ENCODE peak calls at places on chromosomes 2 and 18, in six cellular contexts. One of them, this sample, is unnamed.

GRCh38 chr18:55328301-55328700 is 259.7 kb downstream of the TCF4 start:
- DNase-seq in GM12865: no peak
- DNase-seq in trophoblast cell: no peak
- DNase-seq in RWPE2: no peak
- DNase-seq in uterus: no peak
- DNase-seq in sigmoid colon: no peak
- DNase-seq in this sample: no peak

GRCh38 chr18:58044370-58045264 is 591 bp downstream of the NEDD4L start:
- DNase-seq in GM12865: peak; percentile 58
- DNase-seq in trophoblast cell: peak; percentile 54
- DNase-seq in RWPE2: peak; percentile 62
- DNase-seq in uterus: peak; percentile 29
- DNase-seq in sigmoid colon: peak; percentile 76
- DNase-seq in this sample: peak; percentile 40

GRCh38 chr2:207239222-207239674 is 73.5 kb upstream of the KLF7 start:
- DNase-seq in GM12865: no peak
- DNase-seq in trophoblast cell: peak; percentile 21
- DNase-seq in RWPE2: peak; percentile 94
- DNase-seq in uterus: peak; percentile 65
- DNase-seq in sigmoid colon: peak; percentile 85
- DNase-seq in this sample: no peak

GRCh38 chr2:50181212-50181611 is 850.7 kb downstream of the NRXN1 start:
- DNase-seq in GM12865: no peak
- DNase-seq in trophoblast cell: peak; percentile 2
- DNase-seq in RWPE2: no peak
- DNase-seq in uterus: no peak
- DNase-seq in sigmoid colon: no peak
- DNase-seq in this sample: no peak

GRCh38 chr2:38245114-38245641 is 131.9 kb downstream of the ATL2 start:
- DNase-seq in GM12865: peak; percentile 17
- DNase-seq in trophoblast cell: peak; percentile 52
- DNase-seq in RWPE2: no peak
- DNase-seq in uterus: no peak
- DNase-seq in sigmoid colon: no peak
- DNase-seq in this sample: no peak

GRCh38 chr2:81389203-81389602 is 1084.7 kb upstream of the LRRTM1 start:
- DNase-seq in GM12865: peak; percentile 11
- DNase-seq in trophoblast cell: peak; percentile 7
- DNase-seq in RWPE2: no peak
- DNase-seq in uterus: no peak
- DNase-seq in sigmoid colon: no peak
- DNase-seq in this sample: no peak

GRCh38 chr2:19536136-19536535 is 177.7 kb upstream of the OSR1 start:
- DNase-seq in GM12865: no peak
- DNase-seq in trophoblast cell: no peak
- DNase-seq in RWPE2: peak; percentile 61
- DNase-seq in uterus: no peak
- DNase-seq in sigmoid colon: no peak
- DNase-seq in this sample: no peak

GRCh38 chr2:148300534-148300933 is 279.6 kb downstream of the MBD5 start:
- DNase-seq in GM12865: no peak
- DNase-seq in trophoblast cell: peak; percentile 12
- DNase-seq in RWPE2: no peak
- DNase-seq in uterus: no peak
- DNase-seq in sigmoid colon: no peak
- DNase-seq in this sample: no peak

GRCh38 chr2:45675130-45675812 is 23.8 kb downstream of the PRKCE start:
- DNase-seq in GM12865: no peak
- DNase-seq in trophoblast cell: peak; percentile 98
- DNase-seq in RWPE2: no peak
- DNase-seq in uterus: no peak
- DNase-seq in sigmoid colon: no peak
- DNase-seq in this sample: no peak

GRCh38 chr2:120305296-120305695 is 40.6 kb upstream of the INHBB start:
- DNase-seq in GM12865: peak; percentile 22
- DNase-seq in trophoblast cell: peak; percentile 21
- DNase-seq in RWPE2: no peak
- DNase-seq in uterus: peak; percentile 12
- DNase-seq in sigmoid colon: no peak
- DNase-seq in this sample: peak; percentile 23

GRCh38 chr2:240929364-240930095 is 23.4 kb downstream of the CROCC2 start:
- DNase-seq in GM12865: no peak
- DNase-seq in trophoblast cell: no peak
- DNase-seq in RWPE2: no peak
- DNase-seq in uterus: no peak
- DNase-seq in sigmoid colon: peak; percentile 57
- DNase-seq in this sample: no peak

GRCh38 chr2:209579236-209579749 is 155.4 kb downstream of the MAP2 start:
- DNase-seq in GM12865: no peak
- DNase-seq in trophoblast cell: no peak
- DNase-seq in RWPE2: no peak
- DNase-seq in uterus: no peak
- DNase-seq in sigmoid colon: no peak
- DNase-seq in this sample: peak; percentile 24

GRCh38 chr2:172372436-172372835 is 55.0 kb upstream of the ITGA6 start:
- DNase-seq in GM12865: no peak
- DNase-seq in trophoblast cell: peak; percentile 97
- DNase-seq in RWPE2: no peak
- DNase-seq in uterus: no peak
- DNase-seq in sigmoid colon: no peak
- DNase-seq in this sample: no peak

GRCh38 chr2:29987141-29987540 is 65.8 kb upstream of the ALK start:
- DNase-seq in GM12865: no peak
- DNase-seq in trophoblast cell: peak; percentile 37
- DNase-seq in RWPE2: no peak
- DNase-seq in uterus: no peak
- DNase-seq in sigmoid colon: no peak
- DNase-seq in this sample: no peak

GRCh38 chr2:171837736-171838135 is 56.3 kb downstream of the SLC25A12 start:
- DNase-seq in GM12865: no peak
- DNase-seq in trophoblast cell: no peak
- DNase-seq in RWPE2: no peak
- DNase-seq in uterus: no peak
- DNase-seq in sigmoid colon: no peak
- DNase-seq in this sample: no peak

GRCh38 chr2:66733361-66733760 is 298.4 kb downstream of the MEIS1 start:
- DNase-seq in GM12865: no peak
- DNase-seq in trophoblast cell: no peak
- DNase-seq in RWPE2: no peak
- DNase-seq in uterus: peak; percentile 34
- DNase-seq in sigmoid colon: no peak
- DNase-seq in this sample: no peak

GRCh38 chr2:225010804-225011203 is 31.5 kb downstream of the DOCK10 start:
- DNase-seq in GM12865: no peak
- DNase-seq in trophoblast cell: peak; percentile 54
- DNase-seq in RWPE2: no peak
- DNase-seq in uterus: no peak
- DNase-seq in sigmoid colon: no peak
- DNase-seq in this sample: no peak

GRCh38 chr2:60552851-60553495 is 481 bp downstream of the BCL11A start:
- DNase-seq in GM12865: no peak
- DNase-seq in trophoblast cell: no peak
- DNase-seq in RWPE2: no peak
- DNase-seq in uterus: no peak
- DNase-seq in sigmoid colon: no peak
- DNase-seq in this sample: peak; percentile 15

GRCh38 chr2:49102146-49102545 is 52.2 kb downstream of the FSHR start:
- DNase-seq in GM12865: no peak
- DNase-seq in trophoblast cell: no peak
- DNase-seq in RWPE2: no peak
- DNase-seq in uterus: no peak
- DNase-seq in sigmoid colon: no peak
- DNase-seq in this sample: no peak

GRCh38 chr18:457120-457519 is 43.4 kb downstream of the COLEC12 start:
- DNase-seq in GM12865: no peak
- DNase-seq in trophoblast cell: no peak
- DNase-seq in RWPE2: no peak
- DNase-seq in uterus: peak; percentile 38
- DNase-seq in sigmoid colon: peak; percentile 82
- DNase-seq in this sample: peak; percentile 37

GRCh38 chr18:80253871-80254492 is 6.7 kb upstream of the PARD6G start:
- DNase-seq in GM12865: no peak
- DNase-seq in trophoblast cell: peak; percentile 41
- DNase-seq in RWPE2: no peak
- DNase-seq in uterus: no peak
- DNase-seq in sigmoid colon: no peak
- DNase-seq in this sample: no peak

GRCh38 chr2:12637754-12638153 is 79.0 kb upstream of the TRIB2 start:
- DNase-seq in GM12865: no peak
- DNase-seq in trophoblast cell: no peak
- DNase-seq in RWPE2: no peak
- DNase-seq in uterus: no peak
- DNase-seq in sigmoid colon: no peak
- DNase-seq in this sample: no peak

GRCh38 chr2:41329075-41329474 is 718.7 kb upstream of the PKDCC start:
- DNase-seq in GM12865: no peak
- DNase-seq in trophoblast cell: no peak
- DNase-seq in RWPE2: no peak
- DNase-seq in uterus: no peak
- DNase-seq in sigmoid colon: no peak
- DNase-seq in this sample: no peak

GRCh38 chr2:195318440-195319111 is 338.4 kb upstream of the SLC39A10 start:
- DNase-seq in GM12865: peak; percentile 46
- DNase-seq in trophoblast cell: peak; percentile 72
- DNase-seq in RWPE2: no peak
- DNase-seq in uterus: no peak
- DNase-seq in sigmoid colon: no peak
- DNase-seq in this sample: peak; percentile 51

GRCh38 chr2:95049088-95049955 is 23.8 kb downstream of the MAL start:
- DNase-seq in GM12865: no peak
- DNase-seq in trophoblast cell: no peak
- DNase-seq in RWPE2: no peak
- DNase-seq in uterus: no peak
- DNase-seq in sigmoid colon: peak; percentile 51
- DNase-seq in this sample: no peak

GRCh38 chr2:200156140-200156858 is 150.2 kb upstream of the SPATS2L start:
- DNase-seq in GM12865: no peak
- DNase-seq in trophoblast cell: peak; percentile 63
- DNase-seq in RWPE2: no peak
- DNase-seq in uterus: peak; percentile 50
- DNase-seq in sigmoid colon: no peak
- DNase-seq in this sample: no peak
- H3K4me3 ChIP-seq in GM12865: no peak overlapping the region
- H3K4me3 ChIP-seq in trophoblast cell: no peak overlapping the region
- H3K4me3 ChIP-seq in RWPE2: peak overlapping the region; percentile 27
- H3K4me3 ChIP-seq in uterus: peak overlapping the region; percentile 33
- H3K4me3 ChIP-seq in sigmoid colon: peak overlapping the region; percentile 22
- H3K4me3 ChIP-seq in this sample: no peak overlapping the region

GRCh38 chr2:189453998-189454397 is 12.7 kb downstream of the WDR75 start:
- DNase-seq in GM12865: no peak
- DNase-seq in trophoblast cell: no peak
- DNase-seq in RWPE2: no peak
- DNase-seq in uterus: peak; percentile 34
- DNase-seq in sigmoid colon: no peak
- DNase-seq in this sample: no peak
- H3K4me3 ChIP-seq in GM12865: no peak overlapping the region
- H3K4me3 ChIP-seq in trophoblast cell: no peak overlapping the region
- H3K4me3 ChIP-seq in RWPE2: no peak overlapping the region
- H3K4me3 ChIP-seq in uterus: no peak overlapping the region
- H3K4me3 ChIP-seq in sigmoid colon: no peak overlapping the region
- H3K4me3 ChIP-seq in this sample: no peak overlapping the region

GRCh38 chr2:216691210-216691741 is 4.1 kb downstream of the IGFBP5 start:
- DNase-seq in GM12865: no peak
- DNase-seq in trophoblast cell: no peak
- DNase-seq in RWPE2: no peak
- DNase-seq in uterus: peak; percentile 94
- DNase-seq in sigmoid colon: peak; percentile 96
- DNase-seq in this sample: peak; percentile 19
- H3K4me3 ChIP-seq in GM12865: no peak overlapping the region
- H3K4me3 ChIP-seq in trophoblast cell: no peak overlapping the region
- H3K4me3 ChIP-seq in RWPE2: no peak overlapping the region
- H3K4me3 ChIP-seq in uterus: peak overlapping the region; percentile 79
- H3K4me3 ChIP-seq in sigmoid colon: peak overlapping the region; percentile 59
- H3K4me3 ChIP-seq in this sample: peak overlapping the region; percentile 57

GRCh38 chr2:57740905-57741304 is 305.7 kb upstream of the VRK2 start:
- DNase-seq in GM12865: no peak
- DNase-seq in trophoblast cell: no peak
- DNase-seq in RWPE2: no peak
- DNase-seq in uterus: no peak
- DNase-seq in sigmoid colon: no peak
- DNase-seq in this sample: no peak
- H3K4me3 ChIP-seq in GM12865: no peak overlapping the region
- H3K4me3 ChIP-seq in trophoblast cell: no peak overlapping the region
- H3K4me3 ChIP-seq in RWPE2: no peak overlapping the region
- H3K4me3 ChIP-seq in uterus: no peak overlapping the region
- H3K4me3 ChIP-seq in sigmoid colon: no peak overlapping the region
- H3K4me3 ChIP-seq in this sample: no peak overlapping the region

This sample was measured in MM.1S.